ENCODE peak calls at places on chromosomes 6 and 20, in six cellular contexts. G is NCI-H1092 treated with DMSO at 0.1 percent for 48 hours, M is WERI-Rb-1, Y is NCI-H510A, Q is NCI-H1417, S is GM20000. F is an unnamed sample.

GRCh38 chr20:46010491-46011405 is 2.0 kb downstream of the MMP9 start:
- DNase-seq in G (no peak), M (no peak), Y (no peak), Q (no peak), S (no peak), F (no peak)

GRCh38 chr20:51440589-51440988 is 101.9 kb downstream of the NFATC2 start:
- DNase-seq in G (no peak), M (no peak), Y (no peak), Q (no peak), S (no peak), F (no peak)

GRCh38 chr6:8177721-8178120 is 75.4 kb upstream of the EEF1E1 start:
- DNase-seq in G (no peak), M (no peak), Y (no peak), Q (no peak), S (no peak), F (peak; percentile 25)

GRCh38 chr20:13286600-13286999 is 65.5 kb downstream of the ISM1 start:
- DNase-seq in G (no peak), M (no peak), Y (no peak), Q (peak; percentile 7), S (no peak), F (no peak)

GRCh38 chr6:142416179-142416578 is 114.4 kb downstream of the ADGRG6 start:
- DNase-seq in G (no peak), M (no peak), Y (no peak), Q (no peak), S (no peak), F (peak; percentile 86)

GRCh38 chr6:90044833-90045337 is 150.6 kb downstream of the GJA10 start:
- DNase-seq in G (no peak), M (no peak), Y (no peak), Q (no peak), S (no peak), F (peak; percentile 52)

GRCh38 chr6:45327956-45328522 is at the start of gene RUNX2:
- DNase-seq in G (no peak), M (no peak), Y (no peak), Q (no peak), S (no peak), F (peak; percentile 62)

GRCh38 chr6:25670793-25671513 is 18.9 kb downstream of the SCGN start:
- DNase-seq in G (no peak), M (peak; percentile 54), Y (no peak), Q (no peak), S (no peak), F (no peak)

GRCh38 chr6:344816-345340 is 46.7 kb upstream of the IRF4 start:
- DNase-seq in G (no peak), M (no peak), Y (no peak), Q (no peak), S (no peak), F (peak; percentile 55)

GRCh38 chr6:93820465-93821082 is 401.2 kb upstream of the EPHA7 start:
- DNase-seq in G (no peak), M (no peak), Y (no peak), Q (no peak), S (no peak), F (no peak)

GRCh38 chr6:3389390-3390167 is 67.3 kb downstream of the SLC22A23 start:
- DNase-seq in G (no peak), M (no peak), Y (no peak), Q (no peak), S (no peak), F (peak; percentile 91)

GRCh38 chr6:39093167-39093708 is 21.7 kb downstream of the SAYSD1 start:
- DNase-seq in G (no peak), M (no peak), Y (no peak), Q (no peak), S (no peak), F (no peak)

GRCh38 chr6:145031001-145031400 is 704.3 kb downstream of the EPM2A start:
- DNase-seq in G (no peak), M (no peak), Y (no peak), Q (no peak), S (no peak), F (no peak)

GRCh38 chr6:148328876-148329567 is 13.6 kb upstream of the SASH1 start:
- DNase-seq in G (no peak), M (no peak), Y (no peak), Q (no peak), S (no peak), F (no peak)

GRCh38 chr6:33742092-33742491 is 4.6 kb downstream of the IP6K3 start:
- DNase-seq in G (no peak), M (no peak), Y (no peak), Q (no peak), S (no peak), F (no peak)

GRCh38 chr20:62137092-62137384 is 6.2 kb downstream of the PSMA7 start:
- DNase-seq in G (no peak), M (no peak), Y (no peak), Q (no peak), S (no peak), F (no peak)

GRCh38 chr6:24401458-24401857 is 1.3 kb upstream of the MRS2 start:
- DNase-seq in G (no peak), M (no peak), Y (no peak), Q (no peak), S (no peak), F (no peak)

GRCh38 chr20:58547527-58548475 is 32.6 kb upstream of the APCDD1L start:
- DNase-seq in G (no peak), M (no peak), Y (no peak), Q (no peak), S (no peak), F (no peak)